ENCODE peak calls at places on chromosomes 16 and 17, in four cellular contexts. One of them, this sample, is unnamed.

GRCh38 chr16:87581867-87582220 is 20.5 kb upstream of the JPH3 start:
- DNase-seq in tibial nerve: peak
- DNase-seq in lower leg skin: peak
- DNase-seq in IMR-90: peak
- DNase-seq in this sample: peak

GRCh38 chr16:70681382-70682238 is 4.2 kb downstream of the MTSS2 start:
- DNase-seq in tibial nerve: no peak
- DNase-seq in lower leg skin: no peak
- DNase-seq in IMR-90: no peak
- DNase-seq in this sample: no peak

GRCh38 chr17:915416-916201 is 64.0 kb downstream of the NXN start:
- DNase-seq in tibial nerve: peak
- DNase-seq in lower leg skin: no peak
- DNase-seq in IMR-90: no peak
- DNase-seq in this sample: no peak

GRCh38 chr17:73166731-73167581 is 2.1 kb downstream of the SSTR2 start:
- DNase-seq in tibial nerve: no peak
- DNase-seq in lower leg skin: no peak
- DNase-seq in IMR-90: no peak
- DNase-seq in this sample: no peak

GRCh38 chr16:67304006-67304405 is 22.5 kb downstream of the KCTD19 start:
- DNase-seq in tibial nerve: no peak
- DNase-seq in lower leg skin: peak
- DNase-seq in IMR-90: no peak
- DNase-seq in this sample: no peak

GRCh38 chr17:32688221-32688620 is 188.7 kb downstream of the MYO1D start:
- DNase-seq in tibial nerve: no peak
- DNase-seq in lower leg skin: no peak
- DNase-seq in IMR-90: no peak
- DNase-seq in this sample: no peak

GRCh38 chr17:36667922-36668321 is 66.5 kb downstream of the MRM1 start:
- DNase-seq in tibial nerve: no peak
- DNase-seq in lower leg skin: no peak
- DNase-seq in IMR-90: no peak
- DNase-seq in this sample: no peak

GRCh38 chr17:58208344-58208743 is 10.7 kb downstream of the MKS1 start:
- DNase-seq in tibial nerve: no peak
- DNase-seq in lower leg skin: no peak
- DNase-seq in IMR-90: no peak
- DNase-seq in this sample: no peak

GRCh38 chr16:75733305-75734141 is 7.2 kb upstream of the CPHXL start:
- DNase-seq in tibial nerve: peak
- DNase-seq in lower leg skin: no peak
- DNase-seq in IMR-90: peak
- DNase-seq in this sample: peak

GRCh38 chr16:55494994-55495421 is 13.9 kb upstream of the LPCAT2 start:
- DNase-seq in tibial nerve: peak
- DNase-seq in lower leg skin: peak
- DNase-seq in IMR-90: peak
- DNase-seq in this sample: peak

GRCh38 chr17:63490321-63490720 is 13.5 kb downstream of the ACE start:
- DNase-seq in tibial nerve: no peak
- DNase-seq in lower leg skin: no peak
- DNase-seq in IMR-90: no peak
- DNase-seq in this sample: no peak

GRCh38 chr17:28727727-28728363 is 743 bp upstream of the NEK8 start:
- DNase-seq in tibial nerve: no peak
- DNase-seq in lower leg skin: peak
- DNase-seq in IMR-90: peak
- DNase-seq in this sample: peak

GRCh38 chr17:9024497-9024896 is 3.2 kb downstream of the NTN1 start:
- DNase-seq in tibial nerve: no peak
- DNase-seq in lower leg skin: no peak
- DNase-seq in IMR-90: no peak
- DNase-seq in this sample: no peak

GRCh38 chr16:64152010-64152767 is 969.7 kb downstream of the CDH11 start:
- DNase-seq in tibial nerve: no peak
- DNase-seq in lower leg skin: no peak
- DNase-seq in IMR-90: no peak
- DNase-seq in this sample: no peak

GRCh38 chr17:35322749-35323148 is 50.7 kb downstream of the SLFN11 start:
- DNase-seq in tibial nerve: no peak
- DNase-seq in lower leg skin: no peak
- DNase-seq in IMR-90: no peak
- DNase-seq in this sample: no peak

GRCh38 chr17:53571342-53571741 is 251.4 kb upstream of the KIF2B start:
- DNase-seq in tibial nerve: no peak
- DNase-seq in lower leg skin: no peak
- DNase-seq in IMR-90: no peak
- DNase-seq in this sample: no peak
- TF ChIP-seq POLR2A in tibial nerve: no peak
- TF ChIP-seq POLR2A in lower leg skin: no peak
- TF ChIP-seq POLR2A in IMR-90: no peak
- TF ChIP-seq POLR2A in this sample: no peak

GRCh38 chr16:10037771-10038170 is 144.5 kb downstream of the GRIN2A start:
- DNase-seq in tibial nerve: no peak
- DNase-seq in lower leg skin: no peak
- DNase-seq in IMR-90: no peak
- DNase-seq in this sample: no peak

GRCh38 chr16:10045291-10045775 is 136.9 kb downstream of the GRIN2A start:
- DNase-seq in tibial nerve: no peak
- DNase-seq in lower leg skin: no peak
- DNase-seq in IMR-90: no peak
- DNase-seq in this sample: no peak

GRCh38 chr16:10040136-10041080 is 141.8 kb downstream of the GRIN2A start:
- DNase-seq in tibial nerve: no peak
- DNase-seq in lower leg skin: no peak
- DNase-seq in IMR-90: no peak
- DNase-seq in this sample: no peak

GRCh38 chr16:10036951-10037350 is 145.3 kb downstream of the GRIN2A start:
- DNase-seq in tibial nerve: no peak
- DNase-seq in lower leg skin: no peak
- DNase-seq in IMR-90: no peak
- DNase-seq in this sample: no peak

GRCh38 chr16:10039220-10040096 is 142.8 kb downstream of the GRIN2A start:
- DNase-seq in tibial nerve: no peak
- DNase-seq in lower leg skin: no peak
- DNase-seq in IMR-90: no peak
- DNase-seq in this sample: no peak
- TF ChIP-seq CTCF in tibial nerve: no peak
- TF ChIP-seq CTCF in lower leg skin: no peak
- TF ChIP-seq CTCF in IMR-90: no peak
- TF ChIP-seq CTCF in this sample: no peak

GRCh38 chr17:44213403-44214229 is 5.9 kb downstream of the UBTF start:
- DNase-seq in tibial nerve: no peak
- DNase-seq in lower leg skin: no peak
- DNase-seq in IMR-90: no peak
- DNase-seq in this sample: no peak
- TF ChIP-seq POLR2A in tibial nerve: no peak
- TF ChIP-seq POLR2A in lower leg skin: no peak
- TF ChIP-seq POLR2A in IMR-90: no peak
- TF ChIP-seq POLR2A in this sample: no peak

DNA sequence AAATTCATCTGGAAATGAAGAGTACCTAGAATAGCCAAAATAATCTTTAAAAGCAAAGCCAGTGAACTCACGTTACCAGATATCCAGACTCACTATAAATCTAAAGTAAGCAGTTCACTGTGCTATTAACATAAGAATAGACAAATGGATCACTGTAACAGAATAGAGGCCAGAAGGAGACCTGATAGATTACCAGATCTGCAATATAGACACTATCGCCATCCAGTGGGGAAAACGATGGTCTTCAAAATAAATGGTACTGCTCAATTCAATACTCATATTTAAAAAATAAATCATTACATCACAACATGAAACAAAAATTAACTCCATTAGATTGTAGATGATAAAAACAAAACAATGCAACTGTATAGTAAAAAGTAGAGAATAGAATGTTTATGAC is 158.6 kb upstream of the CDH8 start:
- DNase-seq in tibial nerve: no peak
- DNase-seq in lower leg skin: no peak
- DNase-seq in IMR-90: no peak
- DNase-seq in this sample: no peak
- TF ChIP-seq CTCF in tibial nerve: peak
- TF ChIP-seq CTCF in lower leg skin: no peak
- TF ChIP-seq CTCF in IMR-90: no peak
- TF ChIP-seq CTCF in this sample: no peak

This sample was measured in uterus.